ENCODE peak calls at places on chromosomes 5 and 9, in five cellular contexts. One of them, this sample, is unnamed.

GRCh38 chr5:67291066-67291465 is 94.5 kb upstream of the CD180 start:
- DNase-seq in HepG2: no peak
- DNase-seq in HCT116: no peak
- DNase-seq in SK-N-SH: no peak
- DNase-seq in GM12878: no peak
- DNase-seq in this sample: no peak

GRCh38 chr9:72127753-72128152 is 21.5 kb upstream of the GDA start:
- DNase-seq in SK-N-SH: no peak
- DNase-seq in HepG2: no peak
- DNase-seq in HCT116: no peak
- DNase-seq in GM12878: no peak
- DNase-seq in this sample: no peak

GRCh38 chr5:161630948-161631347 is 54.6 kb upstream of the GABRA6 start:
- DNase-seq in HepG2: no peak
- DNase-seq in HCT116: no peak
- DNase-seq in GM12878: no peak
- DNase-seq in SK-N-SH: no peak
- DNase-seq in this sample: no peak

GRCh38 chr5:75885849-75886596 is 168.8 kb upstream of the POC5 start:
- DNase-seq in GM12878: no peak
- DNase-seq in HepG2: no peak
- DNase-seq in SK-N-SH: peak; percentile 17
- DNase-seq in HCT116: no peak
- DNase-seq in this sample: no peak

GRCh38 chr9:4092793-4093709 is 206.8 kb downstream of the GLIS3 start:
- DNase-seq in GM12878: no peak
- DNase-seq in HepG2: no peak
- DNase-seq in HCT116: no peak
- DNase-seq in SK-N-SH: no peak
- DNase-seq in this sample: no peak

GRCh38 chr5:14374100-14374499 is 207.5 kb upstream of the OTULINL start:
- DNase-seq in SK-N-SH: no peak
- DNase-seq in GM12878: no peak
- DNase-seq in HepG2: no peak
- DNase-seq in HCT116: no peak
- DNase-seq in this sample: no peak

GRCh38 chr5:32116574-32117313 is 57.4 kb downstream of the GOLPH3 start:
- DNase-seq in SK-N-SH: no peak
- DNase-seq in GM12878: no peak
- DNase-seq in HCT116: no peak
- DNase-seq in HepG2: no peak
- DNase-seq in this sample: no peak

GRCh38 chr9:33227013-33227398 is 13.0 kb upstream of the SPINK4 start:
- DNase-seq in SK-N-SH: no peak
- DNase-seq in HepG2: no peak
- DNase-seq in GM12878: no peak
- DNase-seq in HCT116: no peak
- DNase-seq in this sample: no peak

GRCh38 chr5:80165430-80165829 is 90.4 kb downstream of the SERINC5 start:
- DNase-seq in SK-N-SH: no peak
- DNase-seq in HepG2: peak; percentile 60
- DNase-seq in GM12878: no peak
- DNase-seq in HCT116: no peak
- DNase-seq in this sample: no peak

GRCh38 chr5:128574041-128574440 is 36.0 kb upstream of the FBN2 start:
- DNase-seq in SK-N-SH: no peak
- DNase-seq in GM12878: no peak
- DNase-seq in HepG2: no peak
- DNase-seq in HCT116: no peak
- DNase-seq in this sample: no peak

GRCh38 chr5:154518438-154518867 is 40.4 kb upstream of the HAND1 start:
- DNase-seq in SK-N-SH: peak; percentile 72
- DNase-seq in HepG2: no peak
- DNase-seq in HCT116: no peak
- DNase-seq in GM12878: no peak
- DNase-seq in this sample: peak; percentile 69

GRCh38 chr5:97877578-97877977 is 694.5 kb upstream of the RIOK2 start:
- DNase-seq in HCT116: no peak
- DNase-seq in SK-N-SH: no peak
- DNase-seq in HepG2: no peak
- DNase-seq in GM12878: no peak
- DNase-seq in this sample: no peak

GRCh38 chr5:32445831-32446614 is 1.5 kb upstream of the ZFR start:
- DNase-seq in GM12878: no peak
- DNase-seq in HepG2: no peak
- DNase-seq in SK-N-SH: no peak
- DNase-seq in HCT116: no peak
- DNase-seq in this sample: no peak

GRCh38 chr9:105290401-105290800 is 46.0 kb downstream of the SLC44A1 start:
- DNase-seq in SK-N-SH: no peak
- DNase-seq in HepG2: no peak
- DNase-seq in GM12878: no peak
- DNase-seq in HCT116: no peak
- DNase-seq in this sample: no peak

GRCh38 chr9:28539432-28539831 is 966.2 kb upstream of the C9orf72 start:
- DNase-seq in HepG2: no peak
- DNase-seq in GM12878: no peak
- DNase-seq in SK-N-SH: no peak
- DNase-seq in HCT116: no peak
- DNase-seq in this sample: no peak

GRCh38 chr5:42889311-42889933 is 77.7 kb upstream of the SELENOP start:
- DNase-seq in HCT116: peak; percentile 66
- DNase-seq in HepG2: peak; percentile 82
- DNase-seq in SK-N-SH: peak; percentile 57
- DNase-seq in GM12878: no peak
- DNase-seq in this sample: peak; percentile 86

GRCh38 chr9:94611638-94612068 is 18.0 kb upstream of the FBP2 start:
- DNase-seq in HepG2: no peak
- DNase-seq in SK-N-SH: no peak
- DNase-seq in GM12878: no peak
- DNase-seq in HCT116: no peak
- DNase-seq in this sample: no peak

GRCh38 chr5:151483176-151483575 is 35.8 kb downstream of the SLC36A1 start:
- DNase-seq in HepG2: no peak
- DNase-seq in HCT116: no peak
- DNase-seq in SK-N-SH: no peak
- DNase-seq in GM12878: no peak
- DNase-seq in this sample: no peak

GRCh38 chr5:151483647-151484046 is 36.2 kb downstream of the SLC36A1 start:
- DNase-seq in SK-N-SH: peak; percentile 29
- DNase-seq in HepG2: no peak
- DNase-seq in GM12878: no peak
- DNase-seq in HCT116: no peak
- DNase-seq in this sample: no peak

GRCh38 chr5:151480384-151480783 is 33.0 kb downstream of the SLC36A1 start:
- DNase-seq in HCT116: no peak
- DNase-seq in HepG2: no peak
- DNase-seq in GM12878: no peak
- DNase-seq in SK-N-SH: no peak
- DNase-seq in this sample: no peak

GRCh38 chr5:151477106-151477505 is 29.7 kb downstream of the SLC36A1 start:
- DNase-seq in HepG2: no peak
- DNase-seq in GM12878: no peak
- DNase-seq in HCT116: no peak
- DNase-seq in SK-N-SH: no peak
- DNase-seq in this sample: no peak

GRCh38 chr5:151480859-151481258 is 33.5 kb downstream of the SLC36A1 start:
- DNase-seq in GM12878: no peak
- DNase-seq in HepG2: no peak
- DNase-seq in HCT116: no peak
- DNase-seq in SK-N-SH: peak; percentile 19
- DNase-seq in this sample: no peak
- TF ChIP-seq ZBTB33 in GM12878: no peak
- TF ChIP-seq ZBTB33 in HepG2: no peak
- TF ChIP-seq ZBTB33 in HCT116: no peak
- TF ChIP-seq ZBTB33 in SK-N-SH: no peak
- TF ChIP-seq ZBTB33 in this sample: no peak

GRCh38 chr5:140104100-140104499 is 9.8 kb upstream of the PURA start:
- DNase-seq in HepG2: no peak
- DNase-seq in HCT116: no peak
- DNase-seq in GM12878: no peak
- DNase-seq in SK-N-SH: no peak
- DNase-seq in this sample: no peak
- TF ChIP-seq ZBTB33 in HepG2: no peak
- TF ChIP-seq ZBTB33 in HCT116: no peak
- TF ChIP-seq ZBTB33 in GM12878: no peak
- TF ChIP-seq ZBTB33 in SK-N-SH: no peak
- TF ChIP-seq ZBTB33 in this sample: no peak

DNA sequence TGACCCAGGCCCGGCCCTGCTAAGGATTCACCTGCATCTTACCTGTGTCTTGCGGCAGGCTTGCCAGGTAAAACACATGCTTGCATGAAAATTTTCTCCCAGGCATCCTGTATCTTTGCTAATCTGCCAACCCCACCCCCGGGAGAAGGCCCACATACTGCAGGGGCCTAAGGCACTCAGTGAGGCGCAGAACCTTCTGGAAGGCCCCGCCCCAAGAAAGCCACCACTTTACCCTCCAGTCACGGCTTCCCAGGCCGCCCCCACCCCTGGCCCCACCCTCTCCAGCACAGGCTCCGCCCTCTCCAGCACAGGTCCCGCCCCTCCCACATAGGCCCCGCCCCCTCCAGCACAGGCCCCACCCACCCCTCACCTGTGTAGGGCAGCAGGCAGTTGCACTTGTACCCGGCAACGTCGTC is 29.8 kb upstream of the SEC16A start:
- DNase-seq in GM12878: no peak
- DNase-seq in SK-N-SH: peak; percentile 89
- DNase-seq in HepG2: no peak
- DNase-seq in HCT116: no peak
- DNase-seq in this sample: peak; percentile 76
- TF ChIP-seq ZBTB33 in GM12878: no peak
- TF ChIP-seq ZBTB33 in SK-N-SH: no peak
- TF ChIP-seq ZBTB33 in HepG2: no peak
- TF ChIP-seq ZBTB33 in HCT116: no peak
- TF ChIP-seq ZBTB33 in this sample: no peak

DNA sequence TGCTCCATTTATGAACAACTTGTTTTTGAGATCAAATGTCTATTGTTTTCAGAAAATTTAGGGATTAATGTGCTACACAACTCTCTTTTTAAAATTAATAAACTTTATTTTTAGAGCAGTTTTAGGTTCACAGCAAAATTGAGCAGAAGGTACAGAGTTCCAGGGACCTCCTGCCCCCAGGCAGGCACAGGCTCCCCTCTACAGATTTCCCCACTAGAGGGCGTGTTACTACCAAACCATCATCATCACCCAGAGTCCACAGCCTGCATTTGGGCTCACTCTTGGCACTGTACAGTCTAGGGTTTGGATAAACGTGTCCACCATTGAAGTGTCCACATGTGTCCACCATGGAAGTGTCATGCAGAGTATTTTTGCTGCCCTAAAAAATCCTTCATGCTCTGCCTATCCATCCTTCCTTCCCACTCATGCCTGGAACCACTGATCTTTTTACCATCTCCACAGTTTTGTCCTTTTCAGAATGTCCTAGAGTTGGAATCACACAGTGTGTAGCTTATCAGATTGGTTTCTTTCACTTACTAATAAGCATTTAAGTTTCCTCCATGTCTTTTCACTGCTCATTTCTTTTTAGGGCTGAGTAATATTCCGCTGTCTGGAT is 61.7 kb downstream of the MRPL36 start:
- DNase-seq in GM12878: peak; percentile 11
- DNase-seq in HCT116: peak; percentile 22
- DNase-seq in HepG2: peak; percentile 31
- DNase-seq in SK-N-SH: peak; percentile 42
- DNase-seq in this sample: peak; percentile 61
- TF ChIP-seq ZBTB33 in GM12878: no peak
- TF ChIP-seq ZBTB33 in HCT116: no peak
- TF ChIP-seq ZBTB33 in HepG2: no peak
- TF ChIP-seq ZBTB33 in SK-N-SH: no peak
- TF ChIP-seq ZBTB33 in this sample: no peak

GRCh38 chr5:5200133-5200532 is 60.0 kb downstream of the ADAMTS16 start:
- DNase-seq in HepG2: no peak
- DNase-seq in GM12878: no peak
- DNase-seq in SK-N-SH: no peak
- DNase-seq in HCT116: no peak
- DNase-seq in this sample: no peak

GRCh38 chr5:5199460-5199859 is 59.3 kb downstream of the ADAMTS16 start:
- DNase-seq in HCT116: no peak
- DNase-seq in GM12878: no peak
- DNase-seq in HepG2: no peak
- DNase-seq in SK-N-SH: no peak
- DNase-seq in this sample: no peak

GRCh38 chr5:5198815-5199214 is 58.7 kb downstream of the ADAMTS16 start:
- DNase-seq in HepG2: no peak
- DNase-seq in HCT116: no peak
- DNase-seq in GM12878: no peak
- DNase-seq in SK-N-SH: no peak
- DNase-seq in this sample: no peak

GRCh38 chr5:5207832-5208231 is 67.7 kb downstream of the ADAMTS16 start:
- DNase-seq in GM12878: no peak
- DNase-seq in SK-N-SH: no peak
- DNase-seq in HCT116: no peak
- DNase-seq in HepG2: no peak
- DNase-seq in this sample: no peak

DNA sequence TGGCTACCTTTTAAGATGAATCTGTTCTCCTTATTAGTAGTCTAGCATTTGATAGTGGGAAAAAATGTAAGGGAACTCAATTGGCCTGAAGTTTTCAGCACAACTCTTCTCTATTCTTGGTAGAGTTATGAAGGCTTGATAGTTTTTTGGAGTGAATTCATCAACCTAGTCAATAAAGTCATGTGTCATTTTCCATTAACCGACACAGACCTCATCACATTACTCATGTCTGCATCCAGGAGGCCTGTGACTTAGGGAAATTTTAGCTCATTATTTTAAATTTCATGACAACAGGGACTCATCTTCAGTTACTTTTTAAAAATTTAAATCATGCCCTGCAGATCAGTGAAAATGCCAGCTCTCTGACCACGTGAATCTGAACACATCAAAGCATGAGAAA is 63.3 kb downstream of the ADAMTS16 start:
- DNase-seq in GM12878: no peak
- DNase-seq in HCT116: no peak
- DNase-seq in SK-N-SH: no peak
- DNase-seq in HepG2: no peak
- DNase-seq in this sample: no peak
- TF ChIP-seq ZBTB33 in GM12878: no peak
- TF ChIP-seq ZBTB33 in HCT116: no peak
- TF ChIP-seq ZBTB33 in SK-N-SH: no peak
- TF ChIP-seq ZBTB33 in HepG2: no peak
- TF ChIP-seq ZBTB33 in this sample: no peak

GRCh38 chr5:73373814-73374510 is 74.6 kb downstream of the FOXD1 start:
- DNase-seq in HCT116: no peak
- DNase-seq in GM12878: no peak
- DNase-seq in HepG2: no peak
- DNase-seq in SK-N-SH: no peak
- DNase-seq in this sample: no peak

GRCh38 chr5:73370076-73370475 is 78.5 kb downstream of the FOXD1 start:
- DNase-seq in HCT116: no peak
- DNase-seq in HepG2: no peak
- DNase-seq in SK-N-SH: no peak
- DNase-seq in GM12878: no peak
- DNase-seq in this sample: no peak

GRCh38 chr5:73367650-73368049 is 80.9 kb downstream of the FOXD1 start:
- DNase-seq in HCT116: no peak
- DNase-seq in HepG2: no peak
- DNase-seq in GM12878: no peak
- DNase-seq in SK-N-SH: no peak
- DNase-seq in this sample: no peak

GRCh38 chr5:73369283-73369682 is 79.3 kb downstream of the FOXD1 start:
- DNase-seq in SK-N-SH: no peak
- DNase-seq in HepG2: no peak
- DNase-seq in HCT116: no peak
- DNase-seq in GM12878: no peak
- DNase-seq in this sample: no peak

GRCh38 chr5:73370620-73371583 is 77.7 kb downstream of the FOXD1 start:
- DNase-seq in SK-N-SH: no peak
- DNase-seq in HepG2: no peak
- DNase-seq in GM12878: no peak
- DNase-seq in HCT116: peak; percentile 94
- DNase-seq in this sample: no peak
- TF ChIP-seq ZBTB33 in SK-N-SH: peak; percentile 91
- TF ChIP-seq ZBTB33 in HepG2: no peak
- TF ChIP-seq ZBTB33 in GM12878: no peak
- TF ChIP-seq ZBTB33 in HCT116: no peak
- TF ChIP-seq ZBTB33 in this sample: no peak

This sample was measured in K562.